ENCODE peak calls at places on chromosomes 12 and 14, in five cellular contexts. P is A549, Y is HepG2, F is K562, H is GM12878. S is an unnamed sample.

GRCh38 chr14:73634333-73634833 is 10.4 kb upstream of the DNAL1 start:
- DNase-seq in H (no peak), P (no peak), F (no peak), Y (no peak), S (peak)

GRCh38 chr12:119931402-119931801 is 54.3 kb upstream of the CIT start:
- DNase-seq in Y (no peak), H (no peak), P (no peak), F (no peak), S (no peak)

GRCh38 chr12:546920-547845 is 87.4 kb downstream of the B4GALNT3 start:
- DNase-seq in P (peak), Y (peak), H (no peak), F (peak), S (peak)

GRCh38 chr12:121061831-121062230 is 22.8 kb upstream of the OASL start:
- DNase-seq in P (no peak), Y (peak), F (no peak), H (no peak), S (peak)

GRCh38 chr12:23028158-23028802 is 403.3 kb downstream of the ETNK1 start:
- DNase-seq in Y (no peak), P (no peak), F (no peak), H (no peak), S (no peak)

GRCh38 chr14:81281317-81281716 is 60.6 kb upstream of the GTF2A1 start:
- DNase-seq in P (no peak), F (no peak), H (no peak), Y (no peak), S (no peak)

GRCh38 chr12:2092890-2093289 is 40.1 kb downstream of the CACNA1C start:
- DNase-seq in H (no peak), Y (no peak), P (no peak), F (no peak), S (no peak)

GRCh38 chr12:27077586-27077985 is 4.8 kb downstream of the C12orf71 start:
- DNase-seq in Y (no peak), P (no peak), F (no peak), H (no peak), S (no peak)

GRCh38 chr14:35682802-35683201 is 126.3 kb downstream of the RALGAPA1 start:
- DNase-seq in Y (no peak), P (no peak), F (no peak), H (peak), S (no peak)

GRCh38 chr14:79331820-79332219 is 879.5 kb downstream of the DIO2 start:
- DNase-seq in Y (no peak), F (no peak), P (no peak), H (no peak), S (no peak)

GRCh38 chr14:30673071-30673470 is 51.0 kb downstream of the SCFD1 start:
- DNase-seq in P (no peak), Y (no peak), F (no peak), H (no peak), S (no peak)

GRCh38 chr12:56358836-56359532 is 923 bp downstream of the STAT2 start:
- DNase-seq in F (no peak), P (no peak), H (no peak), Y (no peak), S (no peak)

GRCh38 chr14:77035267-77035666 is 6.8 kb upstream of the IRF2BPL start:
- DNase-seq in F (no peak), Y (no peak), H (no peak), P (no peak), S (no peak)

GRCh38 chr14:77037886-77038511 is 9.5 kb upstream of the IRF2BPL start:
- DNase-seq in F (no peak), P (no peak), H (no peak), Y (no peak), S (no peak)

GRCh38 chr14:77037338-77037782 is 8.9 kb upstream of the IRF2BPL start:
- DNase-seq in Y (no peak), H (no peak), F (no peak), P (no peak), S (no peak)

GRCh38 chr14:77039285-77040058 is 11.0 kb upstream of the IRF2BPL start:
- DNase-seq in H (no peak), F (no peak), Y (no peak), P (no peak), S (no peak)

GRCh38 chr14:77036484-77037337 is 8.2 kb upstream of the IRF2BPL start:
- DNase-seq in H (peak), Y (no peak), P (no peak), F (no peak), S (no peak)
- TF ChIP-seq MAX in H (no peak), Y (no peak), P (no peak), F (no peak), S (no peak)

GRCh38 chr14:68682166-68683103 is 110.4 kb downstream of the ZFP36L1 start:
- DNase-seq in Y (peak), F (no peak), H (peak), P (peak), S (no peak)
- TF ChIP-seq REST in Y (no peak), F (no peak), H (no peak), P (no peak), S (no peak)

GRCh38 chr14:60510976-60511599 is 2.1 kb downstream of the SIX6 start:
- DNase-seq in H (no peak), F (no peak), Y (no peak), P (no peak), S (peak)

GRCh38 chr14:60515244-60515695 is 6.3 kb downstream of the SIX6 start:
- DNase-seq in Y (no peak), H (no peak), P (no peak), F (no peak), S (no peak)

GRCh38 chr14:60510254-60510975 is 1.5 kb downstream of the SIX6 start:
- DNase-seq in P (no peak), F (no peak), Y (no peak), H (no peak), S (no peak)

GRCh38 chr14:60514378-60515243 is 5.7 kb downstream of the SIX6 start:
- DNase-seq in P (peak), F (peak), H (no peak), Y (peak), S (peak)

GRCh38 chr14:60512952-60513554 is 4.1 kb downstream of the SIX6 start:
- DNase-seq in Y (no peak), H (no peak), F (no peak), P (no peak), S (no peak)
- TF ChIP-seq RFX5 in Y (no peak), H (no peak), F (no peak), P (no peak), S (no peak)

GRCh38 chr14:51386983-51387730 is 147.1 kb downstream of the TMX1 start:
- DNase-seq in P (no peak), Y (no peak), F (no peak), H (no peak), S (no peak)

GRCh38 chr14:51386411-51386810 is 146.4 kb downstream of the TMX1 start:
- DNase-seq in P (no peak), H (no peak), Y (no peak), F (no peak), S (no peak)

DNA sequence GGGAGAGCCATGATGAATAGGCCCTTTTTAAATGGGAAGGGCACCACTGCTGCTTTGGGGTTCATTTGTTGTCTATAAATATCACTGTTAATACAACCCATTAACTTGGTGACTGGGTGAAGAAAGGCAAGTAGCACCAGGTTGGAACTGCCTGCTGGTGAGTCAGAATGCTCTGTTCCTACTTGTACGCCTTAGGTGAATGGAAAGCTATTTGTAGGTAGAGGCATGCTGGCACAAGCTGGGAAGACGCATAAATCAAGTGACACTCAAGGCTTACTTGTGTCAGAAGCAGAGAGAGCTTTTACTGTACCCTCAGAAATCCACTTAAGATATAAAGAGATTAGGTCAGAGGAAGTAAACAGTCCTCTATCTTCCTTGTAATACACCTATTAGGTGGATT is 142.5 kb downstream of the TMX1 start:
- DNase-seq in P (no peak), Y (no peak), F (no peak), H (no peak), S (no peak)
- TF ChIP-seq MAX in P (no peak), Y (no peak), F (no peak), H (no peak), S (no peak)

GRCh38 chr12:95739561-95740313 is 50.8 kb downstream of the NTN4 start:
- DNase-seq in H (no peak), F (no peak), P (no peak), Y (no peak), S (no peak)
- TF ChIP-seq REST in H (no peak), F (no peak), P (no peak), Y (no peak), S (no peak)

GRCh38 chr14:41299924-41300323 is 306.8 kb upstream of the LRFN5 start:
- DNase-seq in Y (peak), H (no peak), F (no peak), P (no peak), S (no peak)

GRCh38 chr14:41303506-41303905 is 303.2 kb upstream of the LRFN5 start:
- DNase-seq in P (no peak), Y (no peak), H (no peak), F (no peak), S (no peak)

GRCh38 chr14:41302776-41303175 is 303.9 kb upstream of the LRFN5 start:
- DNase-seq in H (no peak), F (no peak), Y (no peak), P (no peak), S (no peak)

GRCh38 chr14:41295734-41296133 is 310.9 kb upstream of the LRFN5 start:
- DNase-seq in P (no peak), H (no peak), F (no peak), Y (no peak), S (no peak)

GRCh38 chr14:41297961-41298690 is 308.6 kb upstream of the LRFN5 start:
- DNase-seq in F (no peak), P (no peak), H (no peak), Y (no peak), S (no peak)
- TF ChIP-seq RFX5 in F (no peak), P (no peak), H (no peak), Y (no peak), S (no peak)

DNA sequence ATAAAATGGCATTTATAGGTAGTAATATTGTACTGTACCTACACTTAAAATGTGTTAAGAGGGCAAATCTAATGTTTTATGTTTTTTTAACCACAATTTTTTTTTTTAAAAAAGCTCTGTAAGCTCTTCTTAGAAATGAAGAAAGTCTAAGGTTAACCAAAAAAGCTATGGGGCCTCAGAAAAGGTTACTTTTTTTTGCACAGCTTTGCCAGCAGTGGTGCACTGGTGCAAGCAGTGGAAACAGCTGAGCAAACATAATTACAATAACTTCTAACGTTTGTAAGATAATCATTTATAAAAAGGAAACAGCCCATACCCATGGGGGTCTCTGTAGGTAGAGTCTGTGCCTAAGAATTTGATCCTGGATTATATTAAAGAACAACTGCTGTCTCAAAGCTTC is 85.1 kb upstream of the NID2 start:
- DNase-seq in Y (no peak), H (no peak), F (no peak), P (no peak), S (no peak)
- TF ChIP-seq MAX in Y (no peak), H (no peak), F (no peak), P (no peak), S (no peak)

GRCh38 chr12:82650627-82651337 is 35.9 kb upstream of the TMTC2 start:
- DNase-seq in H (peak), F (no peak), Y (peak), P (peak), S (no peak)

GRCh38 chr12:82648510-82648909 is 38.2 kb upstream of the TMTC2 start:
- DNase-seq in H (no peak), P (no peak), F (no peak), Y (no peak), S (no peak)

GRCh38 chr12:82647853-82648252 is 38.9 kb upstream of the TMTC2 start:
- DNase-seq in F (no peak), P (no peak), H (no peak), Y (no peak), S (no peak)

GRCh38 chr12:82645414-82645813 is 41.3 kb upstream of the TMTC2 start:
- DNase-seq in Y (no peak), F (no peak), P (no peak), H (no peak), S (no peak)
- TF ChIP-seq REST in Y (no peak), F (no peak), P (no peak), H (no peak), S (no peak)

S was measured in SK-N-SH.